ENCODE peak calls at places on chromosome 10, in ten cellular contexts. F, Q, S, R, U, O, I, D, T and V are unnamed samples.

GRCh38 chr10:58072634-58073033 is 195.1 kb downstream of the IPMK start:
- DNase-seq in U (no peak), Q (no peak), D (no peak), I (no peak), O (no peak), S (no peak), T (no peak), F (no peak), R (no peak), V (no peak)

GRCh38 chr10:132059760-132060508 is 5.8 kb upstream of the JAKMIP3 start:
- DNase-seq in R (peak; percentile 16), Q (no peak), T (no peak), U (no peak), I (no peak), O (no peak), D (peak; percentile 43), S (no peak), F (no peak), V (no peak)

GRCh38 chr10:30784521-30784895 is 155.0 kb upstream of the LYZL2 start:
- DNase-seq in O (no peak), D (no peak), U (no peak), Q (no peak), I (no peak), T (peak; percentile 22), R (no peak), F (peak; percentile 63), S (no peak), V (no peak)

GRCh38 chr10:43930243-43930642 is 281.6 kb upstream of the ZNF32 start:
- DNase-seq in R (no peak), S (no peak), I (no peak), D (peak; percentile 17), F (no peak), U (no peak), Q (no peak), T (no peak), O (no peak), V (no peak)

GRCh38 chr10:91409069-91409868 is 875 bp upstream of the HECTD2 start:
- DNase-seq in T (peak; percentile 9), I (peak; percentile 86), R (peak; percentile 87), U (peak; percentile 62), F (peak; percentile 82), D (peak; percentile 94), O (peak; percentile 82), Q (peak; percentile 79), S (peak; percentile 65), V (peak; percentile 71)

GRCh38 chr10:110091830-110092229 is 84.0 kb downstream of the ADD3 start:
- DNase-seq in I (no peak), O (no peak), Q (no peak), U (no peak), S (no peak), R (no peak), F (no peak), D (no peak), T (no peak), V (no peak)

GRCh38 chr10:77949167-77949566 is 22.6 kb upstream of the DLG5 start:
- DNase-seq in R (no peak), I (peak; percentile 52), U (no peak), S (peak; percentile 97), Q (no peak), T (no peak), F (peak; percentile 50), O (peak; percentile 67), D (no peak), V (peak; percentile 34)

GRCh38 chr10:3226960-3227724 is 54.6 kb upstream of the PITRM1 start:
- DNase-seq in I (peak; percentile 60), T (no peak), O (no peak), Q (no peak), R (no peak), S (peak; percentile 93), D (no peak), F (peak; percentile 85), U (no peak), V (no peak)

GRCh38 chr10:125216897-125217296 is 56.5 kb upstream of the CTBP2 start:
- DNase-seq in Q (no peak), O (no peak), F (no peak), R (no peak), T (no peak), D (no peak), S (no peak), U (no peak), I (no peak), V (no peak)

GRCh38 chr10:125216309-125216708 is 55.9 kb upstream of the CTBP2 start:
- DNase-seq in F (no peak), R (no peak), O (no peak), U (no peak), T (no peak), D (no peak), Q (no peak), S (no peak), I (no peak), V (no peak)

GRCh38 chr10:125218967-125219366 is 58.6 kb upstream of the CTBP2 start:
- DNase-seq in S (no peak), R (no peak), Q (no peak), U (no peak), T (no peak), F (no peak), D (no peak), O (no peak), I (no peak), V (no peak)

GRCh38 chr10:125214283-125214570 is 53.9 kb upstream of the CTBP2 start:
- DNase-seq in D (no peak), F (no peak), U (no peak), I (no peak), R (no peak), Q (no peak), O (no peak), T (no peak), S (no peak), V (no peak)

DNA sequence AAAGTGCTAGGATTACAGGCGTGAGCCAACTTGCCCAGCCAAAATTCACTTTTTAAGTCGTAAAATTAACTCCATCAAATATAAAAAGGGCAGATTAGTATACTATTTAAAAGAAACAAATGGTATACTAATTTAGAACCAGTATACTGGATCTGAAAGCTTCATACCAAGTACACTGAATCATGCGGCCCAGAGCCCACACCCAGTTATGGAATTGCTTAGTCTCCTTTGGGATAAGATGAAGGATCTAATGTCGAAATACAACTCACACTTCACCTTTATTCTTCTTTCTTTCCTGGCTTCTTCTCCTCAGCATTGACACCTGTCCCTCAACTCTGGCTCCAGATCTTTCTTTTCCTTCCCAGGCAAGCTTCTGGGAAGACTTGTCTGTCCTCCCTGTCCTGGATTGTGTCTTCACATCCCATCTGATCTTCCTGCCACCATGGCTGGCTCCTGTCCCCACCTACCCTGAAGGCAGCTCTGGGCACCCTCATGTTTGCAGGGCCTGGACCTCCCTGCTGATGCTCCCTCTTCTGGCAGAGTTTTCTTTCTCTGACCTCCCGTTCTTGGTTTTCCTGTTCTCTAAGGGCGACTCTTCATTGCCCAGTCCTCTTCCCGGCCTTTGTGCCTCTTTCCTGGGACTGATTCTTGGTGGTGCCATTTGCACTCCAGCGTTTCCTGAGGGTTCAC is 57.8 kb upstream of the CTBP2 start:
- DNase-seq in S (peak; percentile 57), I (peak; percentile 18), R (no peak), O (no peak), D (no peak), Q (no peak), T (peak; percentile 19), U (no peak), F (peak; percentile 22), V (no peak)
- TF ChIP-seq CTCF in S (no peak), I (no peak), R (no peak), O (no peak), D (no peak), Q (no peak), T (no peak), U (no peak), F (peak; percentile 42), V (no peak)

GRCh38 chr10:125999694-126000093 is 103.3 kb downstream of the FANK1 start:
- DNase-seq in S (no peak), F (no peak), T (no peak), R (no peak), O (no peak), Q (no peak), I (no peak), D (no peak), U (no peak), V (no peak)

GRCh38 chr10:125994601-125995000 is 98.2 kb downstream of the FANK1 start:
- DNase-seq in Q (no peak), T (no peak), O (peak; percentile 52), I (no peak), S (no peak), F (no peak), R (no peak), D (no peak), U (no peak), V (no peak)

GRCh38 chr10:125997586-125997985 is 101.2 kb downstream of the FANK1 start:
- DNase-seq in R (no peak), Q (no peak), F (no peak), D (no peak), T (no peak), I (no peak), S (no peak), U (no peak), O (no peak), V (no peak)

GRCh38 chr10:125992244-125992643 is 95.9 kb downstream of the FANK1 start:
- DNase-seq in D (no peak), I (no peak), U (no peak), R (no peak), F (no peak), T (no peak), Q (no peak), S (no peak), O (peak; percentile 22), V (no peak)

GRCh38 chr10:125995726-125996304 is 99.5 kb downstream of the FANK1 start:
- DNase-seq in F (no peak), U (no peak), O (no peak), I (no peak), Q (no peak), D (no peak), R (no peak), S (no peak), T (no peak), V (no peak)
- TF ChIP-seq CTCF in F (no peak), U (no peak), O (no peak), I (no peak), Q (no peak), D (no peak), R (no peak), S (no peak), T (no peak), V (no peak)

GRCh38 chr10:96470108-96470743 is 43.5 kb downstream of the TLL2 start:
- DNase-seq in S (peak; percentile 42), R (no peak), F (peak; percentile 75), I (peak; percentile 44), T (peak; percentile 16), D (no peak), U (peak; percentile 62), Q (peak; percentile 23), O (peak; percentile 71), V (peak; percentile 76)
- TF ChIP-seq CTCF in S (peak; percentile 80), R (peak; percentile 42), F (peak; percentile 86), I (peak; percentile 32), T (peak; percentile 70), D (no peak), U (peak; percentile 70), Q (peak; percentile 35), O (peak; percentile 72), V (peak; percentile 58)

GRCh38 chr10:93476756-93477155 is 5.4 kb downstream of the MYOF start:
- DNase-seq in O (no peak), I (no peak), S (no peak), D (peak; percentile 11), R (no peak), T (no peak), F (no peak), U (no peak), Q (no peak), V (no peak)

GRCh38 chr10:93485690-93486089 is 3.6 kb upstream of the MYOF start:
- DNase-seq in Q (no peak), S (no peak), R (no peak), F (no peak), T (no peak), I (no peak), D (no peak), O (no peak), U (no peak), V (no peak)

GRCh38 chr10:93481213-93481930 is 762 bp downstream of the MYOF start:
- DNase-seq in T (no peak), F (peak; percentile 28), I (no peak), D (no peak), U (no peak), R (no peak), O (no peak), Q (no peak), S (no peak), V (no peak)

GRCh38 chr10:93478873-93479272 is 3.3 kb downstream of the MYOF start:
- DNase-seq in R (no peak), I (no peak), D (no peak), O (no peak), F (no peak), S (no peak), U (no peak), T (no peak), Q (no peak), V (no peak)

GRCh38 chr10:93481931-93482834 is at the start of gene MYOF:
- DNase-seq in T (peak; percentile 57), I (peak; percentile 91), U (peak; percentile 76), O (peak; percentile 72), R (peak; percentile 72), S (peak; percentile 88), F (peak; percentile 95), D (peak; percentile 87), Q (peak; percentile 59), V (no peak)
- TF ChIP-seq CTCF in T (peak; percentile 23), I (peak; percentile 63), U (peak; percentile 71), O (peak; percentile 71), R (peak; percentile 41), S (peak; percentile 54), F (peak; percentile 66), D (no peak), Q (peak; percentile 79), V (peak; percentile 43)